ENCODE peak calls at places on chromosomes 5 and 9, in nine cellular contexts. U, Y, V, Q, W, B, Z, R and M are unnamed samples.

GRCh38 chr9:98214811-98215210 is 22.4 kb upstream of the CORO2A start:
- DNase-seq in U (no peak), Y (no peak), V (no peak), Q (no peak), W (no peak), B (peak), Z (no peak), R (no peak), M (no peak)

GRCh38 chr5:179342577-179342976 is 2.7 kb downstream of the ADAMTS2 start:
- DNase-seq in U (peak), Y (peak), V (no peak), Q (no peak), W (no peak), B (no peak), Z (no peak), R (no peak), M (no peak)

GRCh38 chr5:75824323-75824722 is 107.1 kb upstream of the POC5 start:
- DNase-seq in U (no peak), Y (no peak), V (no peak), Q (no peak), W (no peak), B (no peak), Z (no peak), R (no peak), M (no peak)

GRCh38 chr5:93915142-93915553 is 173.7 kb upstream of the POU5F2 start:
- DNase-seq in U (peak), Y (peak), V (peak), Q (peak), W (no peak), B (no peak), Z (peak), R (no peak), M (no peak)

GRCh38 chr5:110258460-110258859 is 468.0 kb downstream of the TMEM232 start:
- DNase-seq in U (peak), Y (no peak), V (no peak), Q (peak), W (no peak), B (no peak), Z (no peak), R (no peak), M (no peak)

GRCh38 chr5:176892663-176893062 is 6.5 kb downstream of the HK3 start:
- DNase-seq in U (no peak), Y (peak), V (no peak), Q (no peak), W (no peak), B (no peak), Z (peak), R (no peak), M (peak)

GRCh38 chr5:40603378-40603777 is 76.3 kb upstream of the PTGER4 start:
- DNase-seq in U (peak), Y (no peak), V (no peak), Q (peak), W (no peak), B (no peak), Z (no peak), R (no peak), M (no peak)

GRCh38 chr9:17003576-17004240 is 131.1 kb upstream of the CNTLN start:
- DNase-seq in U (peak), Y (no peak), V (no peak), Q (no peak), W (no peak), B (no peak), Z (no peak), R (no peak), M (no peak)

GRCh38 chr9:4662989-4663792 is 1.1 kb downstream of the PLPP6 start:
- DNase-seq in U (no peak), Y (no peak), V (no peak), Q (no peak), W (no peak), B (no peak), Z (peak), R (no peak), M (no peak)